ENCODE peak calls at places on chromosome 5, in nine cellular contexts. D is brain microvascular endothelial cell, T is suprapubic skin, Q is HCT116, F is sigmoid colon, X is thoracic aorta, J is hepatocyte, B is cardiac muscle cell, R is tibial artery. P is an unnamed sample.

GRCh38 chr5:143874312-143874711 is 62.4 kb downstream of the HMHB1 start:
- DNase-seq in D (no peak), T (no peak), Q (no peak), F (no peak), X (no peak), J (no peak), B (no peak), R (no peak), P (no peak)

GRCh38 chr5:179148703-179149170 is 88.6 kb downstream of the ZNF354C start:
- DNase-seq in D (no peak), T (no peak), Q (no peak), F (no peak), X (no peak), J (no peak), B (no peak), R (no peak), P (no peak)

GRCh38 chr5:1484416-1485319 is 39.1 kb downstream of the LPCAT1 start:
- DNase-seq in D (no peak), T (no peak), Q (no peak), F (no peak), X (no peak), J (no peak), B (no peak), R (no peak), P (no peak)

GRCh38 chr5:148968311-148968710 is 94.6 kb downstream of the SH3TC2 start:
- DNase-seq in D (no peak), T (no peak), Q (no peak), F (no peak), X (no peak), J (no peak), B (no peak), R (no peak), P (no peak)

GRCh38 chr5:41683181-41683580 is 172.8 kb upstream of the PLCXD3 start:
- DNase-seq in D (no peak), T (no peak), Q (no peak), F (no peak), X (no peak), J (no peak), B (no peak), R (no peak), P (no peak)

GRCh38 chr5:151128817-151129216 is 28.8 kb downstream of the ANXA6 start:
- DNase-seq in D (no peak), T (no peak), Q (no peak), F (no peak), X (no peak), J (no peak), B (no peak), R (no peak), P (no peak)

GRCh38 chr5:151298063-151298462 is 5.5 kb downstream of the SLC36A3 start:
- DNase-seq in D (peak), T (no peak), Q (peak), F (no peak), X (no peak), J (peak), B (peak), R (peak), P (no peak)

GRCh38 chr5:173823721-173824567 is 64.2 kb upstream of the CPEB4 start:
- DNase-seq in D (peak), T (no peak), Q (no peak), F (no peak), X (no peak), J (peak), B (no peak), R (no peak), P (no peak)

GRCh38 chr5:103272377-103272776 is 13.8 kb downstream of the MACIR start:
- DNase-seq in D (no peak), T (no peak), Q (no peak), F (no peak), X (no peak), J (no peak), B (no peak), R (no peak), P (no peak)

GRCh38 chr5:56461584-56461983 is 228.5 kb upstream of the ANKRD55 start:
- DNase-seq in D (no peak), T (no peak), Q (no peak), F (no peak), X (no peak), J (no peak), B (no peak), R (no peak), P (no peak)
- H3K27ac ChIP-seq in D (no peak), T (no peak), Q (no peak), F (no peak), X (no peak), J (no peak), B (no peak), R (no peak), P (no peak)

DNA sequence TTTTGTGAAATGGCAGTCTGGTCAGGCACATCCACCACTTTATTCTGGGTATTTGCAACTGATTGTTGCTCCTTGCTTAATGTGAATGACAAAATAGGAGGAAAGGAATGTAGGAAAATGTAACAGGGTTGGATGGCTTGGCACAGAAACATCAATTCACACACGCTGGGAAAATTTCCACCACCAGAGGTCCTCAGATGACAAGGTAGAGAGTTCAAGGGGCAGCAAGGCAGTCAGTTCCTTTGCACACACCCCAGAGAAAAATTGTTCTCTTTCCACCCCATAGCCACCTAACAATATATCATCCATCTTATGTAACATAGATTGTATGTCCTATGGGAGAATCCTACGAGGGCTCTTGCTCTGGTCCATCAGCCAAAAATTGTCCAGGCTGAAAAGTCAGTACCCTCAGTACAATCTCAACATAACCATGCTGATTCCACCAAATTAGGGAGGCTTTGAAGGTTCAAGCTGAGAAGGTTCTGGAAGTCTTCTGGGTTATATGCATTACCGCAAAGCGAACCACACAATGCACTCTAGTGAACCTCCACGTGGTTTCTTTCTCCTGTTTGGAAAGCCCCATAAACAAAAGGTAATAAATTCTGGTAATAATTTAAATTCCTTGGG is 42.1 kb upstream of the AGXT2 start:
- DNase-seq in D (peak), T (peak), Q (peak), F (no peak), X (no peak), J (peak), B (peak), R (peak), P (no peak)
- TF ChIP-seq CTCF in D (peak), T (peak), Q (peak), F (peak), X (peak), J (peak), B (peak), R (peak), P (peak)

DNA sequence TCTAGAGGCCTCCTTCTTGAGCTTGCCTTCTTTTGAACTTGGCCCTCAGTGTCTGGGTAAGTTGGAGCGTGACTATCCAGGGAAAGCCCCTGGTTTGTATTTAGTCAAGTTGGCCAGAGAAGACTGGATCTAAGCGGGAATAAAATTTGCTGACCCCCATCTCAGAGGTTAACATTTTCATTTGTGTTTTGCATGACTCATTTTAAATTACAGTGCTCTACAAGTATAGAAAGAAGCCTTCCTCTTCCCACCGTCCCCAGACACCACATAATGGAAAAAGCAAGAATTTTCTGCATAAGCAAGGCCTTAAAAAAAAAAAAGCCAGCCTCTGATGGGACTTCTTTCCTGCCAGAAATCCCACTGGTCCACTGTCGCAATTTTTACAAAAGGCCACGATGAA is 27.2 kb downstream of the PIK3R1 start:
- DNase-seq in D (peak), T (no peak), Q (no peak), F (no peak), X (no peak), J (no peak), B (no peak), R (no peak), P (no peak)
- H3K4me3 ChIP-seq in D (no peak), T (no peak), Q (no peak), F (no peak), X (no peak), J (no peak), B (no peak), R (no peak), P (no peak)

GRCh38 chr5:11792621-11793020 is 111.6 kb downstream of the CTNND2 start:
- DNase-seq in D (no peak), T (no peak), Q (no peak), F (no peak), X (no peak), J (no peak), B (no peak), R (no peak), P (no peak)
- H3K27ac ChIP-seq in D (no peak), T (no peak), Q (no peak), F (no peak), X (no peak), J (no peak), B (no peak), R (no peak), P (no peak)

P was measured in coronary artery.